ENCODE peak calls at places on chromosome 13, in six cellular contexts. K, P, F, S, D and C are unnamed samples.

GRCh38 chr13:37382156-37382555 is 216.4 kb downstream of the POSTN start:
- DNase-seq in K (peak; percentile 23), F (no peak), P (no peak), D (no peak), S (no peak), C (no peak)

GRCh38 chr13:53068841-53069520 is 40.4 kb downstream of the OLFM4 start:
- DNase-seq in F (no peak), P (no peak), K (no peak), D (peak; percentile 50), S (no peak), C (no peak)

GRCh38 chr13:75724742-75725504 is 88.8 kb downstream of the LMO7 start:
- DNase-seq in S (peak; percentile 29), F (no peak), K (no peak), D (no peak), P (no peak), C (no peak)

GRCh38 chr13:95267662-95268369 is 33.4 kb downstream of the ABCC4 start:
- DNase-seq in F (no peak), S (peak; percentile 61), D (no peak), P (no peak), K (peak; percentile 96), C (no peak)

GRCh38 chr13:73767747-73768315 is 366.4 kb downstream of the KLF12 start:
- DNase-seq in S (no peak), K (no peak), D (peak; percentile 50), P (no peak), F (peak; percentile 60), C (no peak)

GRCh38 chr13:110490009-110490770 is 71.3 kb downstream of the RAB20 start:
- DNase-seq in D (no peak), P (no peak), F (no peak), S (no peak), K (no peak), C (no peak)

GRCh38 chr13:31540316-31540715 is 199.0 kb upstream of the RXFP2 start:
- DNase-seq in K (no peak), S (no peak), D (no peak), P (no peak), F (no peak), C (no peak)

GRCh38 chr13:56515441-56515840 is 625.3 kb upstream of the PRR20A start:
- DNase-seq in D (no peak), P (no peak), F (no peak), K (no peak), S (no peak), C (no peak)

GRCh38 chr13:66359910-66360552 is 870.1 kb downstream of the PCDH9 start:
- DNase-seq in D (no peak), S (no peak), K (no peak), P (no peak), F (no peak), C (no peak)

GRCh38 chr13:25330541-25330940 is 29.1 kb downstream of the NUP58 start:
- DNase-seq in P (no peak), F (no peak), K (peak; percentile 28), D (no peak), S (no peak), C (no peak)

GRCh38 chr13:46778879-46779278 is 18.1 kb downstream of the ESD start:
- DNase-seq in F (no peak), S (no peak), D (no peak), K (peak; percentile 68), P (no peak), C (no peak)

GRCh38 chr13:114128624-114129522 is 3.5 kb downstream of the RASA3 start:
- DNase-seq in D (no peak), S (no peak), F (peak; percentile 89), P (peak; percentile 93), K (peak; percentile 95), C (peak; percentile 84)

GRCh38 chr13:89925107-89925506 is 1422.4 kb upstream of the MIR17HG start:
- DNase-seq in S (no peak), F (no peak), K (peak; percentile 2), P (no peak), D (peak; percentile 57), C (no peak)

GRCh38 chr13:75871059-75871458 is 234.9 kb downstream of the LMO7 start:
- DNase-seq in F (no peak), S (no peak), D (no peak), K (no peak), P (no peak), C (no peak)

GRCh38 chr13:32212420-32212819 is 102.7 kb downstream of the ZAR1L start:
- DNase-seq in P (no peak), K (peak; percentile 91), D (no peak), F (no peak), S (no peak), C (no peak)

GRCh38 chr13:51728972-51729371 is 75.0 kb downstream of the DHRS12 start:
- DNase-seq in S (no peak), D (no peak), K (peak; percentile 92), F (no peak), P (no peak), C (no peak)

GRCh38 chr13:93861818-93862217 is 617.7 kb downstream of the DCT start:
- DNase-seq in P (peak; percentile 49), F (no peak), K (peak; percentile 92), D (no peak), S (no peak), C (no peak)

GRCh38 chr13:76523740-76524382 is 362.3 kb downstream of the KCTD12 start:
- DNase-seq in D (no peak), K (no peak), F (no peak), S (no peak), P (no peak), C (no peak)

GRCh38 chr13:33710924-33711323 is 107.0 kb upstream of the RFC3 start:
- DNase-seq in D (peak; percentile 4), K (no peak), F (no peak), P (no peak), S (no peak), C (no peak)

GRCh38 chr13:39297664-39298171 is 259.5 kb downstream of the NHLRC3 start:
- DNase-seq in F (no peak), S (no peak), D (no peak), P (no peak), K (peak; percentile 24), C (no peak)
- H3K4me3 ChIP-seq in F (no peak overlapping the region), S (no peak overlapping the region), D (no peak overlapping the region), P (no peak overlapping the region), K (no peak overlapping the region), C (no peak overlapping the region)

GRCh38 chr13:106530209-106530906 is 5.1 kb downstream of the EFNB2 start:
- DNase-seq in K (no peak), P (no peak), D (peak; percentile 46), S (no peak), F (no peak), C (no peak)
- H3K4me3 ChIP-seq in K (no peak overlapping the region), P (peak overlapping the region; percentile 88), D (peak overlapping the region; percentile 71), S (no peak overlapping the region), F (no peak overlapping the region), C (peak overlapping the region; percentile 75)

GRCh38 chr13:35917942-35918645 is 213.1 kb downstream of the DCLK1 start:
- DNase-seq in P (no peak), K (peak; percentile 52), D (no peak), S (no peak), F (no peak), C (no peak)
- H3K4me3 ChIP-seq in P (no peak overlapping the region), K (no peak overlapping the region), D (no peak overlapping the region), S (no peak overlapping the region), F (no peak overlapping the region), C (no peak overlapping the region)

DNA sequence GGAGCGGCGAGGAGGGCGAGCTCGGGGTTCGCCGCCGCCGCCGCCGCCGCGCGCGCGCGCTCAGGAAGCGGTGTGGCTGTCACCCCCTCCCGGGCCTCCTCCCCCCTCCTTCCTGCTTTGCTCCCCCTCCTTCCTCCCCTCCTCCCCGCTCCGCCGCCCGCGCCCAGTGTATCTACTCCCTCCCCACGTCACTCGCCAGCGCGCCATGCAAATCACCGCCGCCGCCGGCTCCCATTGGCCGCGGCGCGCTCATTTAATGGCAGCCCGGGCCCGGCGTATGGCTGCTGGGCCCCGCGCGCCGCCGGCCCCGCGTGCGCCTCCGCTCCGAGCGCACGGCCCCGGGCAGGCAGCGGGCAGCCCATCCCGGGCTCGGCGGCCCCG is 335 bp upstream of the SOX1 start:
- DNase-seq in F (peak; percentile 65), P (peak; percentile 78), D (peak; percentile 94), S (no peak), K (no peak), C (peak; percentile 74)
- H3K4me3 ChIP-seq in F (peak overlapping the region; percentile 57), P (peak overlapping the region; percentile 50), D (peak overlapping the region; percentile 56), S (peak overlapping the region; percentile 7), K (no peak overlapping the region), C (peak overlapping the region; percentile 49)

GRCh38 chr13:48977973-48978372 is 2.3 kb downstream of the FNDC3A start:
- DNase-seq in K (peak; percentile 57), F (no peak), P (no peak), D (no peak), S (no peak), C (no peak)

GRCh38 chr13:48975926-48976676 is 389 bp downstream of the FNDC3A start:
- DNase-seq in K (peak; percentile 75), F (peak; percentile 88), S (peak; percentile 81), P (peak; percentile 94), D (peak; percentile 90), C (peak; percentile 80)

GRCh38 chr13:48978942-48979601 is 3.4 kb downstream of the FNDC3A start:
- DNase-seq in K (no peak), D (no peak), F (no peak), P (no peak), S (no peak), C (no peak)

GRCh38 chr13:48975101-48975925 is at the start of gene FNDC3A:
- DNase-seq in F (no peak), K (peak; percentile 64), P (peak; percentile 61), S (peak; percentile 39), D (peak; percentile 91), C (peak; percentile 89)

GRCh38 chr13:48976677-48977625 is 1.2 kb downstream of the FNDC3A start:
- DNase-seq in F (no peak), K (no peak), D (no peak), S (no peak), P (no peak), C (no peak)
- H3K4me3 ChIP-seq in F (peak overlapping the region; percentile 74), K (peak overlapping the region; percentile 99), D (peak overlapping the region; percentile 71), S (peak overlapping the region; percentile 64), P (peak overlapping the region; percentile 93), C (peak overlapping the region; percentile 96)

GRCh38 chr13:54185785-54186184 is 1157.2 kb downstream of the OLFM4 start:
- DNase-seq in S (no peak), P (no peak), D (peak; percentile 73), K (no peak), F (no peak), C (no peak)

GRCh38 chr13:54185101-54185500 is 1156.5 kb downstream of the OLFM4 start:
- DNase-seq in D (no peak), P (peak; percentile 7), F (no peak), S (no peak), K (no peak), C (no peak)

GRCh38 chr13:54183166-54183565 is 1154.6 kb downstream of the OLFM4 start:
- DNase-seq in P (no peak), K (no peak), S (no peak), D (no peak), F (no peak), C (no peak)

GRCh38 chr13:54184576-54184975 is 1156.0 kb downstream of the OLFM4 start:
- DNase-seq in S (no peak), D (no peak), P (no peak), K (no peak), F (no peak), C (no peak)

DNA sequence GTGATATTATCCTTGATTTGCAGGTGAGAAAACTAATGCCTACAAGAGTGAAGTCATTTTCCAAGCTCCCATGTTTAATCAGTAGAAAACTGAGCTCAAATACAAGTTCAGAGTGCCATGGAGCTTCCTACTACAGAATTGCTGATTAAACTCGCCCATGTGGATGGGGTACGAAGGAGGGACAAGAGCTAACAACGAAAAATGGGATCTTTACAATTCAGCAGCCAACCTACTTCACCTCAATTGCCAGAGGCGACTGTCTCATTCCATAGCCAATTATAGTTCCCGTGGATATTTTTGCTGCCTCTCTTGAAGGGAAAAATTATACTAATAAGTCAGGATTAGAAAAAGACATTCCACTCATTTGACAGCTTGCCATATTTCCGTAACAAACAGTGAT is 1155.1 kb downstream of the OLFM4 start:
- DNase-seq in K (no peak), F (no peak), S (no peak), P (no peak), D (no peak), C (no peak)
- H3K4me3 ChIP-seq in K (no peak overlapping the region), F (no peak overlapping the region), S (no peak overlapping the region), P (no peak overlapping the region), D (no peak overlapping the region), C (no peak overlapping the region)